ENCODE peak calls at places on chromosomes 5 and 9, in seven cellular contexts. E is HFFc6; O is AG04449; X is HL-60; L is CD4-positive, alpha-beta T cell; B is kidney; V is CD8-positive, alpha-beta T cell. J is an unnamed sample.

GRCh38 chr9:37909326-37909725 is 5.4 kb upstream of the SLC25A51 start:
- DNase-seq in B (no peak), L (no peak), X (no peak), O (no peak), E (no peak), V (no peak), J (no peak)

GRCh38 chr9:85115473-85115872 is 445.9 kb downstream of the NTRK2 start:
- DNase-seq in B (no peak), L (no peak), V (no peak), X (no peak), O (no peak), E (no peak), J (no peak)

GRCh38 chr5:54823006-54823405 is 162.4 kb downstream of the ESM1 start:
- DNase-seq in L (no peak), V (no peak), B (no peak), E (no peak), X (no peak), O (no peak), J (no peak)

GRCh38 chr9:78666818-78667429 is 370.0 kb downstream of the PSAT1 start:
- DNase-seq in V (no peak), X (no peak), B (no peak), L (no peak), O (no peak), E (peak; percentile 14), J (no peak)

GRCh38 chr5:74342948-74343682 is 297.4 kb downstream of the ENC1 start:
- DNase-seq in B (no peak), V (no peak), X (no peak), O (no peak), E (no peak), L (no peak), J (no peak)

GRCh38 chr9:128454991-128455390 is 815 bp upstream of the ODF2 start:
- DNase-seq in E (no peak), B (no peak), L (no peak), O (no peak), V (no peak), X (no peak), J (no peak)

GRCh38 chr9:105291422-105291859 is 47.0 kb downstream of the SLC44A1 start:
- DNase-seq in O (no peak), X (no peak), B (no peak), E (no peak), V (no peak), L (no peak), J (no peak)

GRCh38 chr5:133455681-133456080 is 156.7 kb downstream of the FSTL4 start:
- DNase-seq in L (no peak), X (no peak), B (no peak), V (no peak), O (no peak), E (no peak), J (peak; percentile 34)

GRCh38 chr5:65837139-65837538 is 89.2 kb upstream of the ERBIN start:
- DNase-seq in X (no peak), B (no peak), O (peak; percentile 61), V (no peak), L (no peak), E (peak; percentile 85), J (no peak)

GRCh38 chr5:139051392-139051791 is 146.8 kb downstream of the SIL1 start:
- DNase-seq in V (no peak), L (no peak), E (no peak), B (no peak), X (no peak), O (no peak), J (no peak)

GRCh38 chr5:143194206-143194605 is 209.3 kb downstream of the NR3C1 start:
- DNase-seq in L (no peak), X (peak; percentile 4), V (no peak), B (no peak), E (no peak), O (no peak), J (no peak)

GRCh38 chr5:65753189-65753588 is 31.2 kb downstream of the NLN start:
- DNase-seq in B (no peak), L (no peak), V (no peak), O (no peak), X (no peak), E (no peak), J (no peak)

GRCh38 chr5:34854459-34855174 is 15.7 kb downstream of the TTC23L start:
- DNase-seq in O (no peak), V (no peak), E (no peak), L (no peak), X (no peak), B (no peak), J (no peak)

GRCh38 chr9:99860266-99860665 is 38.6 kb downstream of the NR4A3 start:
- DNase-seq in E (no peak), L (no peak), X (no peak), B (no peak), V (no peak), O (no peak), J (no peak)

GRCh38 chr5:67141644-67142043 is 55.0 kb downstream of the CD180 start:
- DNase-seq in B (no peak), L (no peak), E (no peak), O (no peak), V (no peak), X (no peak), J (no peak)

GRCh38 chr9:97970106-97970505 is 13.0 kb upstream of the ANP32B start:
- DNase-seq in L (no peak), E (no peak), B (no peak), X (no peak), V (no peak), O (no peak), J (no peak)

GRCh38 chr9:97703437-97704326 is 6.5 kb upstream of the XPA start:
- DNase-seq in O (peak; percentile 45), E (peak; percentile 85), V (no peak), X (no peak), B (no peak), L (no peak), J (no peak)

GRCh38 chr5:12242960-12243888 is 339.0 kb upstream of the CTNND2 start:
- DNase-seq in L (no peak), V (no peak), X (no peak), E (no peak), O (no peak), B (no peak), J (no peak)

GRCh38 chr5:77841616-77842015 is 65.5 kb upstream of the TBCA start:
- DNase-seq in V (no peak), L (no peak), E (no peak), X (no peak), B (no peak), O (no peak), J (no peak)

GRCh38 chr9:91192379-91192775 is 169.3 kb downstream of the AUH start:
- DNase-seq in X (no peak), B (peak; percentile 65), L (no peak), E (peak; percentile 9), V (no peak), O (no peak), J (no peak)

GRCh38 chr5:18465833-18466681 is 831.8 kb downstream of the TAF11L14 start:
- DNase-seq in L (no peak), E (peak; percentile 32), O (no peak), B (no peak), X (peak; percentile 51), V (no peak), J (peak; percentile 56)

GRCh38 chr9:72680593-72681317 is 159.3 kb downstream of the TMC1 start:
- DNase-seq in X (no peak), E (no peak), B (no peak), V (no peak), L (no peak), O (no peak), J (no peak)

GRCh38 chr5:76133967-76134366 is 50.8 kb downstream of the SV2C start:
- DNase-seq in B (no peak), L (no peak), X (no peak), E (no peak), O (no peak), V (no peak), J (no peak)
- TF ChIP-seq CTCF in B (no peak), L (no peak), X (no peak), E (no peak), O (no peak), V (no peak), J (no peak)

GRCh38 chr5:158840193-158840592 is 259.5 kb downstream of the EBF1 start:
- DNase-seq in X (no peak), V (no peak), E (no peak), L (no peak), B (no peak), O (no peak), J (no peak)

GRCh38 chr5:158837908-158838307 is 261.8 kb downstream of the EBF1 start:
- DNase-seq in O (no peak), B (no peak), L (no peak), V (no peak), X (no peak), E (no peak), J (no peak)

GRCh38 chr5:158839638-158840037 is 260.1 kb downstream of the EBF1 start:
- DNase-seq in X (no peak), E (no peak), L (no peak), B (no peak), V (no peak), O (no peak), J (no peak)

GRCh38 chr5:158841481-158841880 is 258.2 kb downstream of the EBF1 start:
- DNase-seq in X (no peak), V (no peak), B (no peak), E (no peak), L (no peak), O (no peak), J (no peak)

DNA sequence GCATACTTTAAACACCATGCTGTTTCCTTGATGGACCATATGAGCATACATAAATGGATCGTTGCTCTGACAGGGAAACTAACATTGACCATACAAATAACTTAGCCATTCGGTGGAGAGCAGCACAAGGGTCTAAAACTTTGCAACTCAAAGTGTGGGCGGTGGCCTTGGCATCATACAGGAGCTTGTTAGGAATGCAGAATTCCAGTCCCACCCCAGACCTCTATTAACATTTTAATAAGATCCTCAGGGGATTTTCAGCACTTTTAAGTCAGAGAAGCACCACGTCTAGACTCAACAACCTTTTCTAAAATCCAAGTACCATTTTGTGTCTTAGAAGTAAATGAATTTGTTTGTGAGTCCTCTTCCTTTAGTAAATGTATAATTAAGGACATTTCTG is 260.9 kb downstream of the EBF1 start:
- DNase-seq in B (no peak), E (no peak), X (no peak), O (no peak), V (no peak), L (no peak), J (no peak)
- TF ChIP-seq CTCF in B (no peak), E (no peak), X (no peak), O (no peak), V (no peak), L (no peak), J (no peak)

DNA sequence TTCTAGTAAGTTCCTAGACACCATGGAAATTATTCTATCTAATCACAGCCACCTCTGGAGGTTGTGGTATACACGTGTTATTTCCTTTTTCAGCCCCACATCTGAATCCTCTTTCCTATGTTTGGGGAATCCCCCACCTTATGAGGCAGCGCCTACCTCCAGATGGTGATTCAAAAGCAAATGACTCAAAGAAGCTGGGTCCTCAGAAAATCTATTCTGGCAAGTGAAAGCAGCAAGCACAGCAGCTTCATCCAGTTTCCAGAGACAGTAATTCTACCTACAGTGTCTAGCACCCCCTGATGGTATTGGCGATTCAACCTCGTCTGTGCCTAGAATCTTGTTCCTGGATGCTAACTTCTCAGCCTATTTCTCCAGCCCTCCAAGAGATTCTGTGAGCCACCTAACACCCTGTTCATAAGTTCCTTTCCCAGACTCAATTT is 43.0 kb downstream of the STRBP start:
- DNase-seq in B (no peak), X (peak; percentile 10), O (peak; percentile 36), E (peak; percentile 72), V (peak; percentile 24), L (peak; percentile 14), J (peak; percentile 77)
- TF ChIP-seq CTCF in B (peak; percentile 48), X (peak; percentile 19), O (peak; percentile 57), E (peak; percentile 76), V (peak; percentile 44), L (no peak), J (peak; percentile 72)

GRCh38 chr5:150589791-150590601 is 50.5 kb upstream of the SYNPO start:
- DNase-seq in L (no peak), O (no peak), B (peak; percentile 93), E (peak; percentile 32), V (no peak), X (no peak), J (peak; percentile 12)
- TF ChIP-seq CTCF in L (no peak), O (peak; percentile 69), B (peak; percentile 56), E (peak; percentile 73), V (no peak), X (no peak), J (no peak)